ENCODE peak calls at places on chromosome 16, in six cellular contexts. B is H1, G is gastrocnemius medialis, O is breast epithelium, X is Panc1, M is heart right ventricle. Q is an unnamed sample.

GRCh38 chr16:66427871-66428681 is 981 bp downstream of the BEAN1 start:
- DNase-seq in B (no peak), G (no peak), O (no peak), X (no peak), M (peak; percentile 28), Q (no peak)

GRCh38 chr16:87914326-87914725 is 22.0 kb downstream of the CA5A start:
- DNase-seq in B (no peak), G (no peak), O (no peak), X (no peak), M (no peak), Q (no peak)

GRCh38 chr16:12009922-12010321 is 33.4 kb downstream of the SNX29 start:
- DNase-seq in B (no peak), G (no peak), O (no peak), X (no peak), M (no peak), Q (no peak)

GRCh38 chr16:80174416-80174815 is 366.4 kb upstream of the DYNLRB2 start:
- DNase-seq in B (no peak), G (no peak), O (no peak), X (no peak), M (no peak), Q (no peak)

GRCh38 chr16:46911038-46911437 is 26.9 kb downstream of the GPT2 start:
- DNase-seq in B (no peak), G (no peak), O (no peak), X (no peak), M (no peak), Q (no peak)

GRCh38 chr16:12295395-12295794 is 318.9 kb downstream of the SNX29 start:
- DNase-seq in B (no peak), G (no peak), O (no peak), X (no peak), M (no peak), Q (no peak)

GRCh38 chr16:74909665-74910064 is 75.3 kb downstream of the WDR59 start:
- DNase-seq in B (no peak), G (no peak), O (no peak), X (no peak), M (peak; percentile 26), Q (no peak)

GRCh38 chr16:27445502-27446175 is 43.7 kb downstream of the IL21R start:
- DNase-seq in B (no peak), G (no peak), O (no peak), X (no peak), M (no peak), Q (no peak)

GRCh38 chr16:89489040-89489721 is 1.2 kb downstream of the ANKRD11 start:
- DNase-seq in B (peak; percentile 59), G (peak; percentile 89), O (peak; percentile 78), X (no peak), M (peak; percentile 82), Q (peak; percentile 38)
- TF ChIP-seq CTCF in B (peak; percentile 39), G (no peak), O (peak; percentile 58), X (no peak), M (peak; percentile 25), Q (no peak)

GRCh38 chr16:86461037-86461436 is 49.3 kb upstream of the FOXF1 start:
- DNase-seq in B (no peak), G (no peak), O (no peak), X (no peak), M (no peak), Q (no peak)

GRCh38 chr16:86464044-86464443 is 46.3 kb upstream of the FOXF1 start:
- DNase-seq in B (no peak), G (no peak), O (no peak), X (no peak), M (no peak), Q (no peak)

GRCh38 chr16:86465434-86465833 is 44.9 kb upstream of the FOXF1 start:
- DNase-seq in B (no peak), G (no peak), O (no peak), X (no peak), M (no peak), Q (no peak)

GRCh38 chr16:86459266-86459665 is 51.1 kb upstream of the FOXF1 start:
- DNase-seq in B (no peak), G (no peak), O (no peak), X (no peak), M (no peak), Q (no peak)

GRCh38 chr16:86462334-86463084 is 47.8 kb upstream of the FOXF1 start:
- DNase-seq in B (no peak), G (no peak), O (no peak), X (no peak), M (no peak), Q (no peak)
- H3K27me3 ChIP-seq in B (no peaks in the 10 kb centered on the region), G (peaks cover 9% of the 10 kb centered on the region), O (no peaks in the 10 kb centered on the region), X (peaks cover 6% of the 10 kb centered on the region), M (peaks cover 35% of the 10 kb centered on the region), Q (no peaks in the 10 kb centered on the region)

GRCh38 chr16:51553910-51554309 is 402.8 kb upstream of the SALL1 start:
- DNase-seq in B (no peak), G (no peak), O (no peak), X (no peak), M (no peak), Q (no peak)

GRCh38 chr16:51557670-51558069 is 406.6 kb upstream of the SALL1 start:
- DNase-seq in B (no peak), G (no peak), O (no peak), X (no peak), M (no peak), Q (no peak)

GRCh38 chr16:51553314-51553713 is 402.2 kb upstream of the SALL1 start:
- DNase-seq in B (no peak), G (no peak), O (no peak), X (no peak), M (no peak), Q (no peak)

DNA sequence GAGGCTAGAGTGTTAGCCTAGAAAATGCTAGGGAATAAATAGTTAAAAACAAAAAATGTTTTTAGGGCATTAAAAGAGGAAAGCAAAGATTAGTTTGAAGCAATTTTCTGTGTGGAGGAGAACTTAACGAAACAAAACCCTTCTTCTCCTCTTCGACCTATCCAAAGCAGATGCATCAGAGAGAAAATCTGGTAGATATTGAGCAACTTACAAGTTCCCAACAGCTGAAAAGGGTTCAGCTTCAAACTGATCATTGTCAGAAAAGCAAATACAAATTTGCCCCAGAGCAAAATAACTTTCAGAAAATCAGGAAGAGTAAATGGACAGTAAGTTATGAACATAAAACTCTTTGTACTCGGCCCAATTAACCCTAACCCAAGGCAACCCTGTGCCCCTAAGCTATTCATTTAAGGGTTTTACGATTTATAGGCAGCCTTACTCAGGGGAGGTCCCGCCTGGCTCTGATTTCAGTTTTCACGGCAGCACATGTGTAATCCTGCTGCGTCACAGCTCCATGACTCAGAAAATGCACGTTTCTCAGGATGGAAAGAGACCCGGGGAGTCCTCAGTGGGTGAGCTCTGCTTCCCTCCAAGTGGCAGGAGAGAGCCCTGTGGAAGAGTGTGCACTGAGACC is 405.7 kb upstream of the SALL1 start:
- DNase-seq in B (no peak), G (no peak), O (no peak), X (no peak), M (no peak), Q (peak; percentile 11)
- H3K27ac ChIP-seq in B (no peak overlapping the region), G (no peak overlapping the region), O (peak overlapping the region; percentile 35), X (no peak overlapping the region), M (no peak overlapping the region), Q (no peak overlapping the region)

GRCh38 chr16:117381-118365 is 20.8 kb downstream of the NPRL3 start:
- DNase-seq in B (peak; percentile 58), G (peak; percentile 48), O (no peak), X (no peak), M (peak; percentile 48), Q (peak; percentile 75)

GRCh38 chr16:118857-119256 is 19.6 kb downstream of the NPRL3 start:
- DNase-seq in B (no peak), G (no peak), O (no peak), X (no peak), M (no peak), Q (no peak)

GRCh38 chr16:112153-112840 is 26.2 kb downstream of the NPRL3 start:
- DNase-seq in B (no peak), G (no peak), O (no peak), X (no peak), M (no peak), Q (no peak)

GRCh38 chr16:119835-120234 is 18.6 kb downstream of the NPRL3 start:
- DNase-seq in B (no peak), G (no peak), O (no peak), X (no peak), M (no peak), Q (no peak)

GRCh38 chr16:116015-116414 is 22.5 kb downstream of the NPRL3 start:
- DNase-seq in B (no peak), G (no peak), O (no peak), X (no peak), M (no peak), Q (no peak)
- TF ChIP-seq CTCF in B (no peak), G (no peak), O (no peak), X (no peak), M (no peak), Q (no peak)

DNA sequence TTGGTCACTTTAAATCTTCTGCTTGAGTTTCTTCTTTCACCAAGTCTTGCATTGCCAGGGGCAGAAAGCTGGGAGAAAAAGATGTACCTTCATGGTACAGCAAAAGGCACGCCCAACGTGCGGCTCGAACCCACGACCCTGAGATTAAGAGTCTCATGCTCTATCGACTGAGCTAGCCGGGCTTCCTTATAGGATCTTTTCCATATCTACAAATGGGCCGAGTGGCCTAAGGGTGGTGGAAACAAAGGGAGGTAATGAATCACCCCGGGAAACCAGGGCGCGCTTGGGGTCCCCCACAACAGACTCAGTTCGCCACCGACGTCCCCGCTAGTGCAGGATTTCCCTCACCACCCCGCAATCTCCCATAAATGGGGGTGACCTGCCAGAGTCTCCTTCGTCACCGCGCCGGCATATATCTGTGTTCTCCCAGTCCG is 7.5 kb upstream of the OR1F1 start:
- DNase-seq in B (no peak), G (no peak), O (no peak), X (no peak), M (no peak), Q (no peak)
- H3K27me3 ChIP-seq in B (peaks cover 38% of the 10 kb centered on the region), G (peaks cover 99% of the 10 kb centered on the region), O (no peaks in the 10 kb centered on the region), X (no peaks in the 10 kb centered on the region), M (peaks cover 100% of the 10 kb centered on the region), Q (peaks cover 65% of the 10 kb centered on the region)

GRCh38 chr16:68656771-68657170 is 11.7 kb downstream of the CDH3 start:
- DNase-seq in B (no peak), G (no peak), O (no peak), X (no peak), M (no peak), Q (no peak)
- H3K27ac ChIP-seq in B (no peak overlapping the region), G (no peak overlapping the region), O (peak overlapping the region; percentile 55), X (no peak overlapping the region), M (no peak overlapping the region), Q (no peak overlapping the region)